ENCODE peak calls at places on chromosomes 4 and X, in four cellular contexts. One of them, this sample, is unnamed. For H3K4me1 and H3K9me3, the result is how much of the 10 kb centered on the place peaks cover.

GRCh38 chr4:14879643-14880042 is 122.6 kb upstream of the CPEB2 start:
- DNase-seq in OCI-LY7: no peak
- DNase-seq in Peyer's patch: no peak
- DNase-seq in heart left ventricle: no peak
- DNase-seq in this sample: no peak

GRCh38 chrX:153526801-153527599 is 9.6 kb downstream of the ATP2B3 start:
- DNase-seq in OCI-LY7: no peak
- DNase-seq in Peyer's patch: no peak
- DNase-seq in heart left ventricle: no peak
- DNase-seq in this sample: no peak

GRCh38 chrX:69103539-69103938 is 61.7 kb downstream of the PJA1 start:
- DNase-seq in OCI-LY7: no peak
- DNase-seq in Peyer's patch: no peak
- DNase-seq in heart left ventricle: no peak
- DNase-seq in this sample: no peak

GRCh38 chr4:66681962-66682361 is 863.3 kb downstream of the CENPC start:
- DNase-seq in OCI-LY7: no peak
- DNase-seq in Peyer's patch: no peak
- DNase-seq in heart left ventricle: no peak
- DNase-seq in this sample: no peak

GRCh38 chr4:95637047-95637600 is 88.4 kb upstream of the UNC5C start:
- DNase-seq in OCI-LY7: no peak
- DNase-seq in Peyer's patch: no peak
- DNase-seq in heart left ventricle: no peak
- DNase-seq in this sample: no peak

GRCh38 chr4:175542787-175543186 is 269.3 kb downstream of the GPM6A start:
- DNase-seq in OCI-LY7: no peak
- DNase-seq in Peyer's patch: no peak
- DNase-seq in heart left ventricle: no peak
- DNase-seq in this sample: no peak

GRCh38 chrX:148500428-148501120 is at the start of gene AFF2:
- DNase-seq in OCI-LY7: peak
- DNase-seq in Peyer's patch: peak
- DNase-seq in heart left ventricle: peak
- DNase-seq in this sample: peak

GRCh38 chr4:73944061-73944875 is 37.6 kb downstream of the PF4 start:
- DNase-seq in OCI-LY7: no peak
- DNase-seq in Peyer's patch: no peak
- DNase-seq in heart left ventricle: no peak
- DNase-seq in this sample: peak

GRCh38 chr4:15021946-15022345 is 19.7 kb downstream of the CPEB2 start:
- DNase-seq in OCI-LY7: no peak
- DNase-seq in Peyer's patch: no peak
- DNase-seq in heart left ventricle: no peak
- DNase-seq in this sample: no peak

GRCh38 chr4:88938138-88938537 is 118.8 kb downstream of the FAM13A start:
- DNase-seq in OCI-LY7: no peak
- DNase-seq in Peyer's patch: no peak
- DNase-seq in heart left ventricle: no peak
- DNase-seq in this sample: no peak

GRCh38 chr4:146159384-146160058 is 16.0 kb upstream of the LSM6 start:
- DNase-seq in OCI-LY7: peak
- DNase-seq in Peyer's patch: no peak
- DNase-seq in heart left ventricle: no peak
- DNase-seq in this sample: no peak

GRCh38 chr4:38857354-38858096 is 908 bp upstream of the TLR6 start:
- DNase-seq in OCI-LY7: peak
- DNase-seq in Peyer's patch: peak
- DNase-seq in heart left ventricle: peak
- DNase-seq in this sample: peak

GRCh38 chr4:176236909-176237308 is 32.1 kb downstream of the ASB5 start:
- DNase-seq in OCI-LY7: no peak
- DNase-seq in Peyer's patch: no peak
- DNase-seq in heart left ventricle: no peak
- DNase-seq in this sample: no peak

GRCh38 chr4:11487876-11488545 is 59.3 kb upstream of the HS3ST1 start:
- DNase-seq in OCI-LY7: no peak
- DNase-seq in Peyer's patch: no peak
- DNase-seq in heart left ventricle: no peak
- DNase-seq in this sample: no peak

GRCh38 chr4:184389978-184390518 is 84.3 kb downstream of the IRF2 start:
- DNase-seq in OCI-LY7: no peak
- DNase-seq in Peyer's patch: no peak
- DNase-seq in heart left ventricle: peak
- DNase-seq in this sample: no peak

GRCh38 chr4:93981594-93981993 is 153.0 kb downstream of the ATOH1 start:
- DNase-seq in OCI-LY7: no peak
- DNase-seq in Peyer's patch: no peak
- DNase-seq in heart left ventricle: no peak
- DNase-seq in this sample: no peak

GRCh38 chr4:144754562-144755410 is 108.8 kb downstream of the HHIP start:
- DNase-seq in OCI-LY7: no peak
- DNase-seq in Peyer's patch: no peak
- DNase-seq in heart left ventricle: no peak
- DNase-seq in this sample: no peak

GRCh38 chr4:183757105-183757504 is 98.0 kb downstream of the TRAPPC11 start:
- DNase-seq in OCI-LY7: no peak
- DNase-seq in Peyer's patch: no peak
- DNase-seq in heart left ventricle: no peak
- DNase-seq in this sample: no peak

GRCh38 chr4:80202784-80203553 is 5.7 kb downstream of the PRDM8 start:
- DNase-seq in OCI-LY7: no peak
- DNase-seq in Peyer's patch: peak
- DNase-seq in heart left ventricle: no peak
- DNase-seq in this sample: peak

GRCh38 chrX:155068165-155068564 is 2.8 kb downstream of the CMC4 start:
- DNase-seq in OCI-LY7: no peak
- DNase-seq in Peyer's patch: no peak
- DNase-seq in heart left ventricle: no peak
- DNase-seq in this sample: no peak

GRCh38 chr4:182010876-182011275 is 232.3 kb upstream of the TENM3 start:
- DNase-seq in OCI-LY7: no peak
- DNase-seq in Peyer's patch: no peak
- DNase-seq in heart left ventricle: no peak
- DNase-seq in this sample: no peak

GRCh38 chr4:80948161-80948560 is 82.3 kb upstream of the BMP3 start:
- DNase-seq in OCI-LY7: no peak
- DNase-seq in Peyer's patch: no peak
- DNase-seq in heart left ventricle: no peak
- DNase-seq in this sample: no peak

GRCh38 chrX:86806786-86807185 is 658.5 kb downstream of the DACH2 start:
- DNase-seq in OCI-LY7: peak
- DNase-seq in Peyer's patch: no peak
- DNase-seq in heart left ventricle: no peak
- DNase-seq in this sample: no peak

GRCh38 chr4:113060853-113061252 is 11.4 kb downstream of the ANK2 start:
- DNase-seq in OCI-LY7: no peak
- DNase-seq in Peyer's patch: no peak
- DNase-seq in heart left ventricle: no peak
- DNase-seq in this sample: no peak

GRCh38 chr4:175562537-175562936 is 249.5 kb downstream of the GPM6A start:
- DNase-seq in OCI-LY7: no peak
- DNase-seq in Peyer's patch: no peak
- DNase-seq in heart left ventricle: no peak
- DNase-seq in this sample: no peak

DNA sequence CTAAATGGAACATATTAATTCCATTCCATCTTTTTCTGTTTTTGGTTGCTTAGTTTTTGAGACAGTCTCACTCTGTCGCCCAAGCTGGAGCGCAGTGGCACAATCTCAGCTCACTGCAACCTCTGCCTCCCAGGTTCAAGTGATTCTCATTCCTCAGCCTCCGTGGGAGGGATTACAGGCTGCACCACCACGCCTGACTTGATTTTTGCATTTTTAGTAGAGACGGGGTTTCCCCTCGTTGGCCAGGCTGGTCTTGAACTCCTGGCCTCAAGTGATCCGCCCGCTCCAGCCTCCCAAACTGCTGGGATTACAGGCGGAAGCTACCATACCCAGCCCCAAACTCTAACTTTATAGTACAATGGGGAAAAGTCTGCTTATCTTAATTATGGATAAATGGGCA is 11.2 kb downstream of the HNRNPD start:
- DNase-seq in OCI-LY7: no peak
- DNase-seq in Peyer's patch: no peak
- DNase-seq in heart left ventricle: no peak
- DNase-seq in this sample: no peak
- H3K4me1 ChIP-seq in OCI-LY7: half or more
- H3K4me1 ChIP-seq in Peyer's patch: half or more
- H3K4me1 ChIP-seq in heart left ventricle: under half
- H3K4me1 ChIP-seq in this sample: under half

GRCh38 chr4:163048447-163048846 is 118.2 kb downstream of the NAF1 start:
- DNase-seq in OCI-LY7: peak
- DNase-seq in Peyer's patch: no peak
- DNase-seq in heart left ventricle: no peak
- DNase-seq in this sample: peak
- H3K27ac ChIP-seq in OCI-LY7: no peak
- H3K27ac ChIP-seq in Peyer's patch: no peak
- H3K27ac ChIP-seq in heart left ventricle: no peak
- H3K27ac ChIP-seq in this sample: no peak

GRCh38 chr4:99806545-99806944 is 10.1 kb upstream of the DAPP1 start:
- DNase-seq in OCI-LY7: no peak
- DNase-seq in Peyer's patch: no peak
- DNase-seq in heart left ventricle: no peak
- DNase-seq in this sample: no peak

GRCh38 chr4:99800332-99801004 is 16.2 kb upstream of the DAPP1 start:
- DNase-seq in OCI-LY7: no peak
- DNase-seq in Peyer's patch: no peak
- DNase-seq in heart left ventricle: peak
- DNase-seq in this sample: no peak

GRCh38 chr4:99803702-99804101 is 12.9 kb upstream of the DAPP1 start:
- DNase-seq in OCI-LY7: no peak
- DNase-seq in Peyer's patch: no peak
- DNase-seq in heart left ventricle: no peak
- DNase-seq in this sample: no peak

DNA sequence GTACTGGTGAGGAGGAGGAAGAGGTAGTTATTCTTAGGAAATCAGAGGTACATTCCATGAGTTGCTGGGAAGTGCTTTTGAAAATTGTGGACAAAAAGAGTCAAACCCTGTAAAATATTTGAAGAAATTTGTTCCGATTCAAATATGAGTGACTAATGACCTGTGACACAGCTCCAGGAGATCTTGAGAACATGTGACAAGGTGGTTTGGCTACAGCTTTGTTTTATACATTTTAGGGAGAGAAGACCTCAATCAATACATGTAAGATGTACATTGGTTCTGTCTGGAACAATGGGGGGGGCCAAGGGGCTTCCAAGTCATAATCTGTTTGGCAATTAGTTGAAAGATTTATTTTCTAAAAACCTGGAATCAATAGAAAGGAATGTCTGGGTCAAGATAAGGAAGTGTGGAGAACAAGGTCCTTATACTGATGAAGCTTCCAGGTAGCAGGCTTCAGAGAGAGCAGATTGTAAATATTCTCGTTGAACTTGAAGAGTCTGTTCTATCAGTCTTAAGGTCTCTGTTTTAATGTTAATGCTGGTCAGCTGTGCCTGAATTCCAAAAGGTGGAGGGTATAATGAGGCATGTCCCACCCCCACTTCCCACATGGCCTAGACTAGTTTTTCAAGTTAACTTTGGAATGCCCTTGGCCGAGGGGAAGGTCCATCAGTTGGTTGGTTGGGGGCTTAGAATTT is 15.5 kb upstream of the DAPP1 start:
- DNase-seq in OCI-LY7: no peak
- DNase-seq in Peyer's patch: no peak
- DNase-seq in heart left ventricle: no peak
- DNase-seq in this sample: no peak
- H3K9me3 ChIP-seq in OCI-LY7: under half
- H3K9me3 ChIP-seq in Peyer's patch: under half
- H3K9me3 ChIP-seq in heart left ventricle: under half
- H3K9me3 ChIP-seq in this sample: under half

GRCh38 chr4:70839537-70840093 is at the start of gene GRSF1:
- DNase-seq in OCI-LY7: peak
- DNase-seq in Peyer's patch: peak
- DNase-seq in heart left ventricle: peak
- DNase-seq in this sample: peak
- H3K4me1 ChIP-seq in OCI-LY7: under half
- H3K4me1 ChIP-seq in Peyer's patch: under half
- H3K4me1 ChIP-seq in heart left ventricle: under half
- H3K4me1 ChIP-seq in this sample: under half

DNA sequence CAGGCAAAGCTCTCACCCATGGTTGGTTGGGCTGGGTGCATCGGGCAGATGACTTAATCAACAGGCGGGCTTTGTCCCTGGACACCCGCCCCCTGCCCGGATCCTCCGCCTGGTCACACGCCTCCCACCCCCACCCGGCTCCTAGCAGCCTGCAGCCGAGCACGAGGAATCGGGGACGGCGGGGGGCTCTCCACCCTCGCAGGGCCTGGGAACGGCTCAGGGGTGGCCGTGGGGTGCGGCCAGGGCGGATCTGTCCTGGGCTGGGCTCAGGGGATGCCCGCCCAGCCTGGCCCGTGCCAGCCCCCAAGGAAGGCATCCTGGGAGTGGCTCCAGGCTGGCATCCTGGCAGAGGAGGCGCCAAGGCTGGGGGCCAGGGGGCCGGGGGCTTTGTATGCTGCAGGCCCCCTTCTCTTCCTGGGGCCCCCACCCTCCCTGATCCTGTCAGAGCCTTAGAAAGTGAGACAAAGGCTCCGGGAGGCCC is 32.5 kb upstream of the FGFR3 start:
- DNase-seq in OCI-LY7: no peak
- DNase-seq in Peyer's patch: no peak
- DNase-seq in heart left ventricle: no peak
- DNase-seq in this sample: no peak
- H3K27ac ChIP-seq in OCI-LY7: no peak
- H3K27ac ChIP-seq in Peyer's patch: no peak
- H3K27ac ChIP-seq in heart left ventricle: no peak
- H3K27ac ChIP-seq in this sample: no peak

GRCh38 chrX:107530141-107530540 is 80.7 kb downstream of the FRMPD3 start:
- DNase-seq in OCI-LY7: no peak
- DNase-seq in Peyer's patch: no peak
- DNase-seq in heart left ventricle: no peak
- DNase-seq in this sample: no peak
- H3K9me3 ChIP-seq in OCI-LY7: under half
- H3K9me3 ChIP-seq in Peyer's patch: under half
- H3K9me3 ChIP-seq in heart left ventricle: under half
- H3K9me3 ChIP-seq in this sample: under half

DNA sequence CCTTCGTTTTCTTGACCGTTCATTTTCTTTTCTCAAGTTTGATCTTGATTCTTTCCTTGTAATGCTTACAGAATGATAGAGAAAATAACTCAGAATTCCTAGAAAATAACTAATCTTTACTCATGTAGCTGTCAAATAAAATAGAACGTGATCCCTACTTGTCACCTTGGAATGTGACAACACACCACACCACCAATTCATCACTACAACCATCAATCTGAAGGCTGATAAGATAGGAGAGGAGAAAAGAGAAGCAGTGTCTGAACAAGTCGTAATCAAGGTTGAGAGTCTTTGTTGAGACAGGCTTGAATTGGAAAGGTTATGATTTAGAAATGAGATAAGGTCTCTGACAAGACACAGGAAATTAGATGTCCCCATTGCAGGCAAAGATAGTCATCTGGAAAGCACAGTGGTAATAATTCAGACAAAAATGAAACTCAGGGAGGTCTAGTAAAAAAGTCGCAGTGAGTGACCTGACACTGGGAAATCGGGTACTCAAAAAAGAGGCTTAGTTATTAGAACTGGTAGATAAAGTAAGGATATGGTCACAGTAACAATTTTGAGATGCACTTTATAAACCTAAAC is 456.2 kb downstream of the FAT4 start:
- DNase-seq in OCI-LY7: no peak
- DNase-seq in Peyer's patch: no peak
- DNase-seq in heart left ventricle: no peak
- DNase-seq in this sample: no peak
- H3K4me1 ChIP-seq in OCI-LY7: under half
- H3K4me1 ChIP-seq in Peyer's patch: under half
- H3K4me1 ChIP-seq in heart left ventricle: under half
- H3K4me1 ChIP-seq in this sample: under half

GRCh38 chr4:142818009-142818408 is 28.1 kb downstream of the INPP4B start:
- DNase-seq in OCI-LY7: no peak
- DNase-seq in Peyer's patch: no peak
- DNase-seq in heart left ventricle: no peak
- DNase-seq in this sample: no peak
- H3K27ac ChIP-seq in OCI-LY7: no peak
- H3K27ac ChIP-seq in Peyer's patch: no peak
- H3K27ac ChIP-seq in heart left ventricle: peak
- H3K27ac ChIP-seq in this sample: no peak

This sample was measured in right cardiac atrium.